ENCODE peak calls at places on chromosomes 12 and 14, in four cellular contexts. One of them, this sample, is unnamed.

GRCh38 chr14:33357225-33358010 is 418.7 kb downstream of the NPAS3 start:
- DNase-seq in stimulated activated naive CD8-positive, alpha-beta T cell treated with anti-CD3 and anti-CD28 coated beads, Interleukin-15, Interleukin-2, amounts not matched to agents 100 U/mL and 50 U/mL, for 24 hours: no peak
- DNase-seq in brain microvascular endothelial cell: no peak
- DNase-seq in A549: no peak
- DNase-seq in this sample: no peak

GRCh38 chr12:42871831-42872230 is 282.3 kb upstream of the PRICKLE1 start:
- DNase-seq in stimulated activated naive CD8-positive, alpha-beta T cell treated with anti-CD3 and anti-CD28 coated beads, Interleukin-15, Interleukin-2, amounts not matched to agents 100 U/mL and 50 U/mL, for 24 hours: no peak
- DNase-seq in A549: no peak
- DNase-seq in brain microvascular endothelial cell: no peak
- DNase-seq in this sample: no peak

GRCh38 chr14:25056688-25057078 is 6.7 kb upstream of the STXBP6 start:
- DNase-seq in A549: no peak
- DNase-seq in stimulated activated naive CD8-positive, alpha-beta T cell treated with anti-CD3 and anti-CD28 coated beads, Interleukin-15, Interleukin-2, amounts not matched to agents 100 U/mL and 50 U/mL, for 24 hours: no peak
- DNase-seq in brain microvascular endothelial cell: no peak
- DNase-seq in this sample: no peak

GRCh38 chr14:76086636-76087035 is 65.1 kb upstream of the GPATCH2L start:
- DNase-seq in brain microvascular endothelial cell: no peak
- DNase-seq in stimulated activated naive CD8-positive, alpha-beta T cell treated with anti-CD3 and anti-CD28 coated beads, Interleukin-15, Interleukin-2, amounts not matched to agents 100 U/mL and 50 U/mL, for 24 hours: no peak
- DNase-seq in A549: no peak
- DNase-seq in this sample: no peak

GRCh38 chr14:101108579-101109346 is 205.2 kb upstream of the RTL1 start:
- DNase-seq in A549: no peak
- DNase-seq in brain microvascular endothelial cell: no peak
- DNase-seq in stimulated activated naive CD8-positive, alpha-beta T cell treated with anti-CD3 and anti-CD28 coated beads, Interleukin-15, Interleukin-2, amounts not matched to agents 100 U/mL and 50 U/mL, for 24 hours: no peak
- DNase-seq in this sample: no peak

GRCh38 chr14:32307881-32308582 is 21.1 kb upstream of the AKAP6 start:
- DNase-seq in stimulated activated naive CD8-positive, alpha-beta T cell treated with anti-CD3 and anti-CD28 coated beads, Interleukin-15, Interleukin-2, amounts not matched to agents 100 U/mL and 50 U/mL, for 24 hours: no peak
- DNase-seq in brain microvascular endothelial cell: no peak
- DNase-seq in A549: peak; percentile 38
- DNase-seq in this sample: no peak

GRCh38 chr12:46219892-46220655 is 48.8 kb downstream of the SLC38A1 start:
- DNase-seq in brain microvascular endothelial cell: peak; percentile 57
- DNase-seq in A549: peak; percentile 32
- DNase-seq in stimulated activated naive CD8-positive, alpha-beta T cell treated with anti-CD3 and anti-CD28 coated beads, Interleukin-15, Interleukin-2, amounts not matched to agents 100 U/mL and 50 U/mL, for 24 hours: peak; percentile 60
- DNase-seq in this sample: peak; percentile 88

GRCh38 chr12:60832300-60832699 is 1236.5 kb downstream of the SLC16A7 start:
- DNase-seq in stimulated activated naive CD8-positive, alpha-beta T cell treated with anti-CD3 and anti-CD28 coated beads, Interleukin-15, Interleukin-2, amounts not matched to agents 100 U/mL and 50 U/mL, for 24 hours: no peak
- DNase-seq in A549: no peak
- DNase-seq in brain microvascular endothelial cell: no peak
- DNase-seq in this sample: no peak

GRCh38 chr12:76830456-76830855 is 48.4 kb downstream of the CSRP2 start:
- DNase-seq in stimulated activated naive CD8-positive, alpha-beta T cell treated with anti-CD3 and anti-CD28 coated beads, Interleukin-15, Interleukin-2, amounts not matched to agents 100 U/mL and 50 U/mL, for 24 hours: no peak
- DNase-seq in brain microvascular endothelial cell: no peak
- DNase-seq in A549: no peak
- DNase-seq in this sample: no peak

GRCh38 chr12:127038152-127038551 is 1228.8 kb upstream of the TMEM132C start:
- DNase-seq in brain microvascular endothelial cell: no peak
- DNase-seq in A549: no peak
- DNase-seq in stimulated activated naive CD8-positive, alpha-beta T cell treated with anti-CD3 and anti-CD28 coated beads, Interleukin-15, Interleukin-2, amounts not matched to agents 100 U/mL and 50 U/mL, for 24 hours: no peak
- DNase-seq in this sample: no peak

GRCh38 chr12:69241444-69242092 is 2.2 kb downstream of the CPSF6 start:
- DNase-seq in A549: no peak
- DNase-seq in brain microvascular endothelial cell: no peak
- DNase-seq in stimulated activated naive CD8-positive, alpha-beta T cell treated with anti-CD3 and anti-CD28 coated beads, Interleukin-15, Interleukin-2, amounts not matched to agents 100 U/mL and 50 U/mL, for 24 hours: no peak
- DNase-seq in this sample: no peak

GRCh38 chr12:91189526-91189925 is 6.9 kb upstream of the DCN start:
- DNase-seq in A549: no peak
- DNase-seq in stimulated activated naive CD8-positive, alpha-beta T cell treated with anti-CD3 and anti-CD28 coated beads, Interleukin-15, Interleukin-2, amounts not matched to agents 100 U/mL and 50 U/mL, for 24 hours: no peak
- DNase-seq in brain microvascular endothelial cell: no peak
- DNase-seq in this sample: no peak

GRCh38 chr12:122837306-122838265 is 2.3 kb downstream of the HIP1R start:
- DNase-seq in stimulated activated naive CD8-positive, alpha-beta T cell treated with anti-CD3 and anti-CD28 coated beads, Interleukin-15, Interleukin-2, amounts not matched to agents 100 U/mL and 50 U/mL, for 24 hours: no peak
- DNase-seq in brain microvascular endothelial cell: no peak
- DNase-seq in A549: no peak
- DNase-seq in this sample: no peak

GRCh38 chr12:96516472-96517417 is 27.4 kb downstream of the CFAP54 start:
- DNase-seq in stimulated activated naive CD8-positive, alpha-beta T cell treated with anti-CD3 and anti-CD28 coated beads, Interleukin-15, Interleukin-2, amounts not matched to agents 100 U/mL and 50 U/mL, for 24 hours: peak; percentile 86
- DNase-seq in A549: peak; percentile 84
- DNase-seq in brain microvascular endothelial cell: peak; percentile 83
- DNase-seq in this sample: peak; percentile 74

GRCh38 chr12:66195242-66195641 is 6.2 kb downstream of the IRAK3 start:
- DNase-seq in stimulated activated naive CD8-positive, alpha-beta T cell treated with anti-CD3 and anti-CD28 coated beads, Interleukin-15, Interleukin-2, amounts not matched to agents 100 U/mL and 50 U/mL, for 24 hours: no peak
- DNase-seq in brain microvascular endothelial cell: no peak
- DNase-seq in A549: no peak
- DNase-seq in this sample: no peak

GRCh38 chr12:52832451-52832850 is 1.7 kb downstream of the KRT79 start:
- DNase-seq in stimulated activated naive CD8-positive, alpha-beta T cell treated with anti-CD3 and anti-CD28 coated beads, Interleukin-15, Interleukin-2, amounts not matched to agents 100 U/mL and 50 U/mL, for 24 hours: no peak
- DNase-seq in A549: no peak
- DNase-seq in brain microvascular endothelial cell: no peak
- DNase-seq in this sample: no peak

GRCh38 chr12:108789546-108789945 is 58.2 kb upstream of the CORO1C start:
- DNase-seq in brain microvascular endothelial cell: no peak
- DNase-seq in stimulated activated naive CD8-positive, alpha-beta T cell treated with anti-CD3 and anti-CD28 coated beads, Interleukin-15, Interleukin-2, amounts not matched to agents 100 U/mL and 50 U/mL, for 24 hours: no peak
- DNase-seq in A549: no peak
- DNase-seq in this sample: no peak

GRCh38 chr14:68282479-68283377 is 463.1 kb downstream of the RAD51B start:
- DNase-seq in brain microvascular endothelial cell: no peak
- DNase-seq in stimulated activated naive CD8-positive, alpha-beta T cell treated with anti-CD3 and anti-CD28 coated beads, Interleukin-15, Interleukin-2, amounts not matched to agents 100 U/mL and 50 U/mL, for 24 hours: peak; percentile 32
- DNase-seq in A549: no peak
- DNase-seq in this sample: no peak

GRCh38 chr14:105267820-105268548 is 19.7 kb downstream of the BTBD6 start:
- DNase-seq in stimulated activated naive CD8-positive, alpha-beta T cell treated with anti-CD3 and anti-CD28 coated beads, Interleukin-15, Interleukin-2, amounts not matched to agents 100 U/mL and 50 U/mL, for 24 hours: no peak
- DNase-seq in A549: peak; percentile 36
- DNase-seq in brain microvascular endothelial cell: no peak
- DNase-seq in this sample: no peak

GRCh38 chr12:125098676-125099406 is 33.6 kb downstream of the AACS start:
- DNase-seq in A549: no peak
- DNase-seq in stimulated activated naive CD8-positive, alpha-beta T cell treated with anti-CD3 and anti-CD28 coated beads, Interleukin-15, Interleukin-2, amounts not matched to agents 100 U/mL and 50 U/mL, for 24 hours: no peak
- DNase-seq in brain microvascular endothelial cell: no peak
- DNase-seq in this sample: no peak

GRCh38 chr14:101593411-101594181 is 32.3 kb downstream of the DIO3 start:
- DNase-seq in brain microvascular endothelial cell: no peak
- DNase-seq in A549: no peak
- DNase-seq in stimulated activated naive CD8-positive, alpha-beta T cell treated with anti-CD3 and anti-CD28 coated beads, Interleukin-15, Interleukin-2, amounts not matched to agents 100 U/mL and 50 U/mL, for 24 hours: no peak
- DNase-seq in this sample: no peak

This sample was measured in SW 1271.